ENCODE peak calls at places on chromosomes 16 and 17, in seven cellular contexts. C is lower leg skin, K is AG09319, X is left lung, W is endothelial cell, U is fibroblast of pulmonary artery, N is B cell. T is an unnamed sample.

GRCh38 chr17:76530826-76531500 is 6.5 kb downstream of the CYGB start:
- DNase-seq in U (no peak), W (no peak), C (no peak), N (peak), X (no peak), K (no peak), T (no peak)

GRCh38 chr16:54487933-54488332 is 201.3 kb upstream of the IRX3 start:
- DNase-seq in U (no peak), X (no peak), K (no peak), N (no peak), W (no peak), C (no peak), T (no peak)

GRCh38 chr17:78125976-78126894 is 2.3 kb downstream of the TMC6 start:
- DNase-seq in W (no peak), N (no peak), X (peak), U (no peak), C (no peak), K (no peak), T (no peak)

GRCh38 chr17:4945176-4945943 is 3.0 kb downstream of the PFN1 start:
- DNase-seq in N (peak), K (peak), W (no peak), U (peak), C (peak), X (peak), T (peak)

GRCh38 chr17:48483471-48484131 is 47.2 kb downstream of the HOXB1 start:
- DNase-seq in X (no peak), C (no peak), K (peak), U (peak), N (peak), W (peak), T (peak)

GRCh38 chr17:4258867-4259266 is 4.9 kb downstream of the ANKFY1 start:
- DNase-seq in U (no peak), N (no peak), C (no peak), X (no peak), W (no peak), K (no peak), T (no peak)

GRCh38 chr17:47935961-47936360 is 5.4 kb upstream of the PNPO start:
- DNase-seq in C (no peak), W (no peak), X (no peak), U (peak), K (peak), N (no peak), T (peak)

GRCh38 chr16:71358464-71359031 is at the start of gene CALB2:
- DNase-seq in K (no peak), W (peak), N (peak), U (peak), X (peak), C (peak), T (peak)

GRCh38 chr17:27236710-27237315 is 57.1 kb upstream of the WSB1 start:
- DNase-seq in U (peak), W (peak), N (peak), K (peak), C (peak), X (no peak), T (peak)

GRCh38 chr17:751269-752001 is 629 bp downstream of the GEMIN4 start:
- DNase-seq in X (no peak), N (peak), W (no peak), K (no peak), C (no peak), U (peak), T (peak)

GRCh38 chr16:81311762-81312161 is 3.0 kb upstream of the GAN start:
- DNase-seq in W (no peak), X (no peak), K (no peak), N (no peak), C (no peak), U (no peak), T (no peak)

GRCh38 chr16:27449434-27450188 is 47.6 kb downstream of the IL21R start:
- DNase-seq in W (no peak), U (no peak), N (peak), X (no peak), C (no peak), K (no peak), T (no peak)

GRCh38 chr17:31832748-31833147 is 26.3 kb downstream of the COPRS start:
- DNase-seq in U (no peak), K (no peak), N (no peak), W (no peak), X (no peak), C (no peak), T (no peak)

GRCh38 chr16:88711750-88712340 is 5.5 kb downstream of the CTU2 start:
- DNase-seq in U (no peak), W (no peak), K (no peak), C (no peak), X (no peak), N (no peak), T (no peak)

GRCh38 chr16:83356266-83356665 is 451.5 kb upstream of the HSBP1 start:
- DNase-seq in N (peak), W (peak), U (peak), X (no peak), C (no peak), K (peak), T (peak)

GRCh38 chr17:66667491-66668030 is 167.4 kb upstream of the CACNG5 start:
- DNase-seq in U (no peak), K (no peak), N (no peak), C (no peak), W (no peak), X (no peak), T (no peak)

GRCh38 chr16:75789237-75789636 is 62.9 kb upstream of the CPHXL start:
- DNase-seq in X (no peak), W (peak), N (peak), U (peak), K (peak), C (no peak), T (peak)

GRCh38 chr17:75799402-75799801 is 14.8 kb downstream of the UNK start:
- DNase-seq in X (no peak), U (no peak), C (no peak), N (no peak), K (no peak), W (no peak), T (no peak)

GRCh38 chr17:2608350-2608913 is 15.0 kb downstream of the PAFAH1B1 start:
- DNase-seq in X (no peak), W (no peak), U (no peak), C (no peak), K (no peak), N (no peak), T (no peak)

GRCh38 chr17:65670667-65671371 is 109.4 kb upstream of the AXIN2 start:
- DNase-seq in N (no peak), U (no peak), C (no peak), K (no peak), X (no peak), W (no peak), T (no peak)

GRCh38 chr16:877242-878065 is 76.9 kb upstream of the GNG13 start:
- DNase-seq in N (no peak), K (no peak), X (peak), W (no peak), C (no peak), U (no peak), T (no peak)

GRCh38 chr17:72176902-72177660 is 56.3 kb downstream of the SOX9 start:
- DNase-seq in U (no peak), W (no peak), N (no peak), X (no peak), K (no peak), C (no peak), T (no peak)

GRCh38 chr17:7959503-7960253 is 27.7 kb downstream of the CNTROB start:
- DNase-seq in K (no peak), U (peak), X (no peak), N (no peak), C (no peak), W (no peak), T (peak)

GRCh38 chr16:67537270-67537635 is 8.6 kb downstream of the RIPOR1 start:
- DNase-seq in X (peak), C (peak), W (peak), U (peak), N (peak), K (no peak), T (no peak)

GRCh38 chr16:82629441-82630027 is 2.8 kb downstream of the CDH13 start:
- DNase-seq in W (no peak), C (peak), X (no peak), U (peak), K (no peak), N (no peak), T (peak)

GRCh38 chr16:59880626-59881025 is 1146.5 kb upstream of the GOT2 start:
- DNase-seq in U (no peak), K (peak), N (no peak), C (no peak), W (no peak), X (no peak), T (no peak)

GRCh38 chr16:14423344-14423743 is 206.7 kb downstream of the PARN start:
- DNase-seq in K (no peak), N (no peak), W (no peak), U (no peak), C (no peak), X (no peak), T (peak)

GRCh38 chr16:2471016-2471652 is at the start of gene NTN3:
- DNase-seq in K (no peak), W (peak), U (no peak), N (peak), C (no peak), X (no peak), T (no peak)

GRCh38 chr16:71781741-71782140 is 26.9 kb downstream of the AP1G1 start:
- DNase-seq in X (no peak), C (no peak), K (no peak), W (no peak), U (peak), N (no peak), T (no peak)

GRCh38 chr16:76265434-76266045 is 11.7 kb upstream of the CNTNAP4 start:
- DNase-seq in X (no peak), K (no peak), C (no peak), U (peak), N (no peak), W (peak), T (peak)

GRCh38 chr17:16977932-16978331 is 6.0 kb upstream of the TNFRSF13B start:
- DNase-seq in U (peak), N (no peak), K (no peak), X (no peak), W (no peak), C (no peak), T (no peak)

GRCh38 chr17:69477900-69478266 is 63.4 kb downstream of the MAP2K6 start:
- DNase-seq in N (no peak), X (no peak), W (no peak), K (no peak), C (no peak), U (no peak), T (no peak)

GRCh38 chr17:77405867-77406513 is 265.2 kb downstream of the SEC14L1 start:
- DNase-seq in N (peak), U (no peak), C (no peak), W (no peak), X (no peak), K (no peak), T (no peak)

GRCh38 chr17:253091-253846 is 71.8 kb upstream of the DOC2B start:
- DNase-seq in N (no peak), U (no peak), C (no peak), X (peak), K (no peak), W (no peak), T (no peak)

GRCh38 chr17:77282524-77283515 is 142.1 kb downstream of the SEC14L1 start:
- DNase-seq in C (no peak), X (no peak), W (no peak), U (peak), N (no peak), K (no peak), T (peak)

GRCh38 chr17:6426356-6427101 is 8.4 kb downstream of the AIPL1 start:
- DNase-seq in K (no peak), X (no peak), C (no peak), U (no peak), N (no peak), W (no peak), T (no peak)

GRCh38 chr17:55451203-55451641 is 29.6 kb upstream of the MMD start:
- DNase-seq in K (no peak), X (no peak), C (no peak), W (no peak), U (peak), N (no peak), T (no peak)

GRCh38 chr17:37458805-37459204 is 30.9 kb upstream of the DUSP14 start:
- DNase-seq in X (no peak), C (no peak), U (peak), K (no peak), N (no peak), W (no peak), T (no peak)

GRCh38 chr17:41367426-41368075 is 2.1 kb downstream of the KRT33B start:
- DNase-seq in K (no peak), U (peak), C (no peak), W (no peak), N (no peak), X (no peak), T (no peak)

GRCh38 chr16:5025171-5025632 is 8.5 kb downstream of the NAGPA start:
- DNase-seq in X (no peak), W (peak), C (no peak), N (no peak), K (no peak), U (peak), T (peak)

GRCh38 chr17:39236383-39236927 is 10.7 kb upstream of the STAC2 start:
- DNase-seq in W (no peak), C (no peak), K (no peak), X (no peak), N (no peak), U (no peak), T (no peak)
- TF ChIP-seq CTCF in W (no peak), C (no peak), K (no peak), X (no peak), N (no peak), U (no peak), T (no peak)

GRCh38 chr16:30650369-30651123 is at the start of gene PRR14:
- DNase-seq in W (peak), X (peak), K (peak), C (peak), U (peak), N (peak), T (peak)
- TF ChIP-seq CTCF in W (peak), X (no peak), K (no peak), C (no peak), U (peak), N (no peak), T (no peak)

GRCh38 chr17:33949100-33949499 is 306.0 kb upstream of the CCL2 start:
- DNase-seq in W (peak), K (no peak), N (no peak), C (no peak), X (no peak), U (no peak), T (no peak)
- TF ChIP-seq CTCF in W (peak), K (no peak), N (no peak), C (no peak), X (no peak), U (peak), T (no peak)

DNA sequence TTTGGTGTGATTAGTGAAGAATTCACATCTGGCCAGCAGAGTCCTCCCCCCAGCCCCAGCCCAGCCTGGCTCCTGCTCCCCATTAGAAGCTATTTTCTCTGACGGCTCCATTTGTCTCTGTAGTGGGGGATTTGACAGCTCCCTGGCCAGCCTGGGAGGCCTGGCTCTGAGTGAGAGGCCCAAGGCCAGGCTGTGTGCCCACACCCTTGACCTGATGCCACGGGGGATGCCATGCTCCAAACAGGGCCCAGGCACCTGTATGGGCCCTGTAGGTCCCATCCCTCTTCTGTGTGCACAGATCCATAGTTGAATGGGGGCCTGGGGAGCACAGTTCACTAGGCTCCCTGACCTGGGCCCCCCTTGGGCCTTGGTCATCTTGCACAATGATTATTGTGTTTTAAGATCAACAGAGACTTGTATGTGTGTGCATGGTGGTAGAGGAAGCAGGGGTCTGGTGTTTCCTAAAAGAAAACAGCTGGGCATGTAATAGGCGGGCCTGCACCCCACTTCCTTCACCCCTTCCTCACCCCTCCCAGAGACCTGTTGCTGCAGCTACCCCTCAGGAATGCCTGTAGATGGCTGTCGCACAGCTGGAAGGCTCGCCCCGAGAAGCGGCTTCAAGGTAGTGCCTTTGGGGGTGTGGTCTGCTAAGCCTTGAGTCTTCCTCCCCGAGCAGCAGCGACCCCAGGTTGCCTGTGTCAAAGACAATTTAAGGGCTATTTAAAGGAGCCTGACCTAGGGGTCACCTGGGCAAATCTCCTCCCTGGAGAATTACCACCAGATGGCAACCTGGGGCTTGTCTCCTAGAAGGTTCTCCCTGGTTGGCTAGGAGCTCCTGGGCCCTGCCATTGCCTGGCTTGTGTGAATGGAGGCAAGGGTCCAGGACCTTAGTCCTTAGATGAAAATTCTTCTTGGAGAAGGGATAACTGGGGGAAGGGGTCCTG is 51.0 kb upstream of the TAC4 start:
- DNase-seq in C (no peak), X (no peak), W (no peak), K (no peak), N (no peak), U (peak), T (peak)
- TF ChIP-seq CTCF in C (no peak), X (no peak), W (no peak), K (no peak), N (no peak), U (no peak), T (peak)

DNA sequence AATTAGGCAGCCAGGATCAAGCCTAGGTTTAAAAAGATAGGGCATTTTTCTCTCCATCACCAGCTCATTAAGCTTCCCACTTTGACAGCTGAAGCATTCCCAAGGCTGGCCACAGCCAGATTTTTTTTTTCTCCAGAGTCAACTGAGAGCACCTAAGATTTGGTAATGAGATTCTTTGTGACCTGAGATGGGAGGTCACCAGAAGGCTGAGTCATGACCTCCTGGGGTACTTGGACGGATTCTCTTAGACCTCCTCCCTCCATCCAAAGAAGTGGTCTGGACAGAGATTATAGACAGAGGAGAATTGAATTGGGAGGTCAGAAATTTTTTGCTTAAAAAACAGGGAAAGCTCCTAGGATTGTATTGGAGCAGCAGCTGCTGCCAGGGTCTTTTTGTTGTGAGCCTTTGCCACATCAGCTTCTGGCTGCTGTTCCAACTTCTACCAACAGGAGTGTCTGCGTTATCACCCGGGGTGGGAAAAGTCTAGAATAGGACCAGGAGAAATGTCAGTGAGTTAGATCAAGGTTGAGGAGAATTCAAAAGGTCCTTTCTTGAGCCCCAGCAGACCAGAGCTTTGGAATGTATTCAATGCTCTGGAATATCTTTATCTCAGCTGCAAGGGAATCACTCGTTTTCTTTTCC is 221.2 kb upstream of the N4BP1 start:
- DNase-seq in N (no peak), C (no peak), K (no peak), U (no peak), W (peak), X (no peak), T (peak)
- TF ChIP-seq CTCF in N (no peak), C (no peak), K (no peak), U (no peak), W (peak), X (no peak), T (peak)

T was measured in MCF 10A.